ENCODE peak calls at places on chromosomes 11 and 22, in four cellular contexts. One of them, this sample, is unnamed.

GRCh38 chr11:63795066-63795465 is 18.2 kb upstream of the SPINDOC start:
- DNase-seq in HCT116: no peak
- DNase-seq in K562: no peak
- DNase-seq in H1: no peak
- DNase-seq in this sample: no peak

GRCh38 chr11:110128161-110128560 is 35.0 kb downstream of the ZC3H12C start:
- DNase-seq in HCT116: no peak
- DNase-seq in K562: no peak
- DNase-seq in H1: peak
- DNase-seq in this sample: no peak

GRCh38 chr11:3155691-3156258 is 9.3 kb downstream of the OSBPL5 start:
- DNase-seq in HCT116: no peak
- DNase-seq in K562: no peak
- DNase-seq in H1: no peak
- DNase-seq in this sample: no peak

GRCh38 chr22:22669093-22669492 is 24.7 kb downstream of the GGTLC2 start:
- DNase-seq in HCT116: no peak
- DNase-seq in K562: no peak
- DNase-seq in H1: no peak
- DNase-seq in this sample: no peak

GRCh38 chr11:70816156-70816678 is 417.9 kb downstream of the CTTN start:
- DNase-seq in HCT116: no peak
- DNase-seq in K562: no peak
- DNase-seq in H1: no peak
- DNase-seq in this sample: no peak

GRCh38 chr22:38981005-38981658 is 1.0 kb upstream of the APOBEC3B start:
- DNase-seq in HCT116: peak
- DNase-seq in K562: peak
- DNase-seq in H1: no peak
- DNase-seq in this sample: no peak

GRCh38 chr11:73982990-73983763 is 534 bp upstream of the UCP2 start:
- DNase-seq in HCT116: peak
- DNase-seq in K562: peak
- DNase-seq in H1: peak
- DNase-seq in this sample: peak

GRCh38 chr11:32145282-32145681 is 54.4 kb downstream of the RCN1 start:
- DNase-seq in HCT116: no peak
- DNase-seq in K562: no peak
- DNase-seq in H1: no peak
- DNase-seq in this sample: no peak

GRCh38 chr22:45478108-45478771 is 24.4 kb upstream of the FBLN1 start:
- DNase-seq in HCT116: no peak
- DNase-seq in K562: no peak
- DNase-seq in H1: no peak
- DNase-seq in this sample: no peak

GRCh38 chr11:66228521-66228920 is 39.9 kb upstream of the RAB1B start:
- DNase-seq in HCT116: no peak
- DNase-seq in K562: no peak
- DNase-seq in H1: peak
- DNase-seq in this sample: no peak

GRCh38 chr11:2792376-2793250 is 92.8 kb upstream of the KCNQ1OT1 start:
- DNase-seq in HCT116: no peak
- DNase-seq in K562: no peak
- DNase-seq in H1: no peak
- DNase-seq in this sample: no peak

GRCh38 chr11:117851852-117852251 is 24.6 kb downstream of the FXYD6 start:
- DNase-seq in HCT116: no peak
- DNase-seq in K562: no peak
- DNase-seq in H1: no peak
- DNase-seq in this sample: no peak

GRCh38 chr11:39651857-39652461 is 1807.5 kb downstream of the LRRC4C start:
- DNase-seq in HCT116: no peak
- DNase-seq in K562: no peak
- DNase-seq in H1: no peak
- DNase-seq in this sample: no peak

GRCh38 chr22:43923631-43924548 is at the start of gene PNPLA3:
- DNase-seq in HCT116: peak
- DNase-seq in K562: peak
- DNase-seq in H1: peak
- DNase-seq in this sample: no peak

GRCh38 chr11:76607431-76607830 is 63.1 kb downstream of the LRRC32 start:
- DNase-seq in HCT116: no peak
- DNase-seq in K562: no peak
- DNase-seq in H1: no peak
- DNase-seq in this sample: no peak

GRCh38 chr11:23405350-23405937 is 545.2 kb upstream of the CCDC179 start:
- DNase-seq in HCT116: no peak
- DNase-seq in K562: no peak
- DNase-seq in H1: no peak
- DNase-seq in this sample: no peak

GRCh38 chr11:106818416-106818815 is 199.9 kb downstream of the GUCY1A2 start:
- DNase-seq in HCT116: no peak
- DNase-seq in K562: no peak
- DNase-seq in H1: no peak
- DNase-seq in this sample: no peak

GRCh38 chr11:84408946-84409411 is 1122.8 kb upstream of the CCDC90B start:
- DNase-seq in HCT116: no peak
- DNase-seq in K562: no peak
- DNase-seq in H1: no peak
- DNase-seq in this sample: no peak

GRCh38 chr11:3001496-3001895 is 9.4 kb upstream of the NAP1L4 start:
- DNase-seq in HCT116: no peak
- DNase-seq in K562: no peak
- DNase-seq in H1: no peak
- DNase-seq in this sample: no peak

GRCh38 chr11:110182886-110183285 is 89.7 kb downstream of the ZC3H12C start:
- DNase-seq in HCT116: peak
- DNase-seq in K562: no peak
- DNase-seq in H1: no peak
- DNase-seq in this sample: no peak

GRCh38 chr22:39309364-39309861 is 10.0 kb downstream of the RPL3 start:
- DNase-seq in HCT116: no peak
- DNase-seq in K562: no peak
- DNase-seq in H1: no peak
- DNase-seq in this sample: no peak

GRCh38 chr11:118142809-118143208 is 9.8 kb downstream of the SCN4B start:
- DNase-seq in HCT116: no peak
- DNase-seq in K562: peak
- DNase-seq in H1: no peak
- DNase-seq in this sample: no peak

GRCh38 chr11:126197277-126197939 is 14.0 kb downstream of the RPUSD4 start:
- DNase-seq in HCT116: no peak
- DNase-seq in K562: no peak
- DNase-seq in H1: no peak
- DNase-seq in this sample: no peak

GRCh38 chr22:37229012-37229804 is 14.9 kb downstream of the RAC2 start:
- DNase-seq in HCT116: peak
- DNase-seq in K562: peak
- DNase-seq in H1: no peak
- DNase-seq in this sample: no peak
- TF ChIP-seq EGR1 in HCT116: no peak
- TF ChIP-seq EGR1 in K562: peak
- TF ChIP-seq EGR1 in H1: no peak
- TF ChIP-seq EGR1 in this sample: no peak

GRCh38 chr11:131430466-131431176 is 60.2 kb downstream of the NTM start:
- DNase-seq in HCT116: no peak
- DNase-seq in K562: no peak
- DNase-seq in H1: no peak
- DNase-seq in this sample: no peak
- TF ChIP-seq EGR1 in HCT116: no peak
- TF ChIP-seq EGR1 in K562: no peak
- TF ChIP-seq EGR1 in H1: no peak
- TF ChIP-seq EGR1 in this sample: no peak

DNA sequence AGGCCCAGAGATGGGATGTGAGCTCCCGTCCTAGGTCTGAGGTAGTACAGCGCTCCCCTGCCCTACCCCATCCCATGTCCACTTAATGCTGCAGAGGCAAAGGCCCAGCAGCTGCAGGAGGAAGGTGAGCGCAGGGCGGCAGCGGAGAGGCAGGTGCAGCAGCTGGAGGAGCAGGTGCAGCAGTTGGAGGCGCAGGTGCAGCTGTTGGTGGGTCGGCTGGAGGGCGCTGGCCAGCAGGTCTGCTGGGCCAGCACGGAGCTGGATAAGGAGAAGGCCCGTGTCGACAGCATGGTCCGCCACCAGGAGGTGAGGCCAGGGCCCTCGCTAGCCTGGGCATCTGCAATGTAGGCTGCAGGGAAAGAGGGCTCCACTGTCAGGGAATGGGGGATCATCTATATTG is 15.2 kb downstream of the CCDC157 start:
- DNase-seq in HCT116: no peak
- DNase-seq in K562: no peak
- DNase-seq in H1: no peak
- DNase-seq in this sample: no peak
- TF ChIP-seq EGR1 in HCT116: no peak
- TF ChIP-seq EGR1 in K562: no peak
- TF ChIP-seq EGR1 in H1: no peak
- TF ChIP-seq EGR1 in this sample: no peak

GRCh38 chr11:35390737-35391682 is 28.3 kb downstream of the SLC1A2 start:
- DNase-seq in HCT116: no peak
- DNase-seq in K562: peak
- DNase-seq in H1: no peak
- DNase-seq in this sample: peak
- TF ChIP-seq EGR1 in HCT116: no peak
- TF ChIP-seq EGR1 in K562: no peak
- TF ChIP-seq EGR1 in H1: no peak
- TF ChIP-seq EGR1 in this sample: no peak

GRCh38 chr11:67501854-67502253 is 3.3 kb downstream of the PITPNM1 start:
- DNase-seq in HCT116: no peak
- DNase-seq in K562: no peak
- DNase-seq in H1: no peak
- DNase-seq in this sample: no peak
- TF ChIP-seq EGR1 in HCT116: no peak
- TF ChIP-seq EGR1 in K562: no peak
- TF ChIP-seq EGR1 in H1: no peak
- TF ChIP-seq EGR1 in this sample: no peak

GRCh38 chr22:17303840-17304779 is 65.2 kb upstream of the CECR2 start:
- DNase-seq in HCT116: no peak
- DNase-seq in K562: no peak
- DNase-seq in H1: no peak
- DNase-seq in this sample: peak
- TF ChIP-seq EGR1 in HCT116: no peak
- TF ChIP-seq EGR1 in K562: no peak
- TF ChIP-seq EGR1 in H1: no peak
- TF ChIP-seq EGR1 in this sample: peak

GRCh38 chr22:41447435-41448188 is 1.0 kb upstream of the TOB2 start:
- DNase-seq in HCT116: no peak
- DNase-seq in K562: peak
- DNase-seq in H1: no peak
- DNase-seq in this sample: no peak

GRCh38 chr22:41445171-41446056 is 1.2 kb downstream of the TOB2 start:
- DNase-seq in HCT116: no peak
- DNase-seq in K562: peak
- DNase-seq in H1: no peak
- DNase-seq in this sample: no peak

GRCh38 chr22:41446639-41447434 is at the start of gene TOB2:
- DNase-seq in HCT116: peak
- DNase-seq in K562: peak
- DNase-seq in H1: peak
- DNase-seq in this sample: peak

GRCh38 chr22:41444360-41445170 is 2.0 kb downstream of the TOB2 start:
- DNase-seq in HCT116: peak
- DNase-seq in K562: peak
- DNase-seq in H1: peak
- DNase-seq in this sample: peak

GRCh38 chr22:41446057-41446501 is 522 bp downstream of the TOB2 start:
- DNase-seq in HCT116: no peak
- DNase-seq in K562: peak
- DNase-seq in H1: no peak
- DNase-seq in this sample: no peak
- TF ChIP-seq EGR1 in HCT116: no peak
- TF ChIP-seq EGR1 in K562: no peak
- TF ChIP-seq EGR1 in H1: no peak
- TF ChIP-seq EGR1 in this sample: no peak

GRCh38 chr11:12090761-12091261 is 19.6 kb upstream of the MICAL2 start:
- DNase-seq in HCT116: peak
- DNase-seq in K562: no peak
- DNase-seq in H1: no peak
- DNase-seq in this sample: no peak

GRCh38 chr11:12088531-12088930 is 21.9 kb upstream of the MICAL2 start:
- DNase-seq in HCT116: no peak
- DNase-seq in K562: no peak
- DNase-seq in H1: no peak
- DNase-seq in this sample: no peak

GRCh38 chr11:12090061-12090572 is 20.3 kb upstream of the MICAL2 start:
- DNase-seq in HCT116: peak
- DNase-seq in K562: peak
- DNase-seq in H1: no peak
- DNase-seq in this sample: no peak

GRCh38 chr11:12089041-12089440 is 21.3 kb upstream of the MICAL2 start:
- DNase-seq in HCT116: no peak
- DNase-seq in K562: no peak
- DNase-seq in H1: no peak
- DNase-seq in this sample: no peak

GRCh38 chr11:12089473-12089872 is 20.9 kb upstream of the MICAL2 start:
- DNase-seq in HCT116: no peak
- DNase-seq in K562: no peak
- DNase-seq in H1: no peak
- DNase-seq in this sample: no peak
- TF ChIP-seq EGR1 in HCT116: no peak
- TF ChIP-seq EGR1 in K562: no peak
- TF ChIP-seq EGR1 in H1: no peak
- TF ChIP-seq EGR1 in this sample: no peak

DNA sequence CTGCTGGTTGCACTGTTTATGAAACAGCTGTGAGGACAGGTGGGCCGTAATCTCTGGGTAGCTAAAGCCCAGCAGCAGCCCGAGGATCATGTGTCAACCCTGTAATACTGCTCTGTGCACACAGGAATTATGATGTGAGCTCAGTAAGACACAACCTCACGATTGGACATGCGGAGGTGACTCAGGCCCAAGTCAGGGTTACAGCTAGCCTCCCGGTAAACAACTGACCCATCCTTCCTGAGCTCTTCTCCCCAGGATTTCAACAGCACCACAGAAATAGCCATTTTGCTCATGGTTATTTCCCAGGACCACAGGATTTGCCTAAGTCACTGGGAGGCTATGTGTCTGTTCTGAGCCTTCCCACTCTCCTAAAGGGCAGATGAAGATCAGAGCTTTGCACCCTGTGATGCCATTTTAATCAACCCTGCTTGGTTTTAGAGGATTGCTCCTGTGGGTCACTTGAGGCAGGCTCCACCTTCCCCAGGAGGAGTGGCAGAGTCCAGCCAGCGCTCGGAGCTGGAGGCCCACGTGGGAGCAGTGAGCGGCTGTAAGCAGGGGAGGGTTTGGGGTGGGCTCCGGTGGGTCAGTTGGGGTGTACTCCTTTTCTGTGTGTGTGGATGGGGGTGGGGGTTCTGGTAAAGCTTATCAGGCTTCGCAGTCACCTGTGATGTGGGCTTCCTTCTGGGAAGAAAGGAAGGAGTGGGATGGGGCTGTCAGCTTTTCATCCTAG is at the start of gene AMPD3:
- DNase-seq in HCT116: peak
- DNase-seq in K562: peak
- DNase-seq in H1: no peak
- DNase-seq in this sample: peak
- TF ChIP-seq EGR1 in HCT116: no peak
- TF ChIP-seq EGR1 in K562: peak
- TF ChIP-seq EGR1 in H1: no peak
- TF ChIP-seq EGR1 in this sample: no peak